ENCODE peak calls at places on chromosome 6, in seven cellular contexts. N, G, J, S, R, M and H are unnamed samples.

GRCh38 chr6:24883618-24884017 is 52.1 kb downstream of the RIPOR2 start:
- DNase-seq in N (no peak), G (no peak), J (peak; percentile 70), S (peak; percentile 64), R (no peak), M (no peak), H (peak; percentile 9)

GRCh38 chr6:15087234-15087633 is 158.6 kb upstream of the JARID2 start:
- DNase-seq in N (no peak), G (no peak), J (no peak), S (no peak), R (no peak), M (no peak), H (no peak)

GRCh38 chr6:136640132-136640915 is 90.1 kb upstream of the MAP7 start:
- DNase-seq in N (no peak), G (no peak), J (peak; percentile 55), S (peak; percentile 87), R (no peak), M (no peak), H (no peak)

GRCh38 chr6:167056370-167056769 is 57.2 kb downstream of the CEP43 start:
- DNase-seq in N (no peak), G (no peak), J (no peak), S (peak; percentile 83), R (no peak), M (no peak), H (peak; percentile 67)

GRCh38 chr6:64988148-64988547 is 718.9 kb downstream of the EYS start:
- DNase-seq in N (no peak), G (no peak), J (no peak), S (peak; percentile 17), R (peak; percentile 1), M (no peak), H (no peak)

GRCh38 chr6:134331255-134331654 is 13.3 kb upstream of the SGK1 start:
- DNase-seq in N (no peak), G (no peak), J (no peak), S (peak; percentile 29), R (no peak), M (no peak), H (no peak)

GRCh38 chr6:1131285-1132079 is 180.4 kb upstream of the FOXQ1 start:
- DNase-seq in N (no peak), G (no peak), J (peak; percentile 77), S (peak; percentile 74), R (no peak), M (no peak), H (peak; percentile 27)

GRCh38 chr6:121354764-121355163 is 20.5 kb upstream of the TBC1D32 start:
- DNase-seq in N (no peak), G (no peak), J (no peak), S (peak; percentile 9), R (no peak), M (no peak), H (no peak)